ENCODE peak calls at places on chromosomes 6 and 20, in six cellular contexts. J, X, O, P, B and R are unnamed samples.

GRCh38 chr6:138323821-138324220 is 53.9 kb upstream of the SMIM28 start:
- DNase-seq in J (no peak), P (no peak), B (no peak), O (no peak), X (no peak), R (no peak)

GRCh38 chr6:33789550-33789895 is 593 bp upstream of the LEMD2 start:
- DNase-seq in O (no peak), B (no peak), J (no peak), P (no peak), X (no peak), R (no peak)

GRCh38 chr6:139983555-139984276 is 609.3 kb upstream of the CITED2 start:
- DNase-seq in X (no peak), J (no peak), O (no peak), P (no peak), B (no peak), R (no peak)

GRCh38 chr6:138800377-138801150 is 4.7 kb downstream of the ECT2L start:
- DNase-seq in B (no peak), O (no peak), J (no peak), P (no peak), X (no peak), R (peak)

GRCh38 chr6:88650029-88650619 is 313.3 kb downstream of the RNGTT start:
- DNase-seq in B (peak), X (no peak), J (no peak), O (no peak), P (no peak), R (no peak)

GRCh38 chr20:3648941-3649340 is 14.3 kb downstream of the GFRA4 start:
- DNase-seq in O (no peak), P (no peak), X (no peak), J (no peak), B (no peak), R (no peak)

GRCh38 chr6:33392168-33392947 is 735 bp downstream of the KIFC1 start:
- DNase-seq in P (no peak), X (no peak), O (no peak), B (no peak), J (no peak), R (no peak)

GRCh38 chr6:118719351-118720124 is 68.1 kb upstream of the CEP85L start:
- DNase-seq in B (no peak), O (no peak), X (no peak), P (no peak), J (no peak), R (no peak)

GRCh38 chr20:60143450-60143849 is 185.2 kb downstream of the CDH26 start:
- DNase-seq in P (no peak), B (no peak), X (no peak), O (no peak), J (no peak), R (no peak)

GRCh38 chr20:62662422-62662821 is 20.1 kb downstream of the SLCO4A1 start:
- DNase-seq in O (no peak), B (no peak), P (no peak), J (no peak), X (no peak), R (no peak)

GRCh38 chr6:34346175-34347119 is 46.0 kb downstream of the NUDT3 start:
- DNase-seq in O (no peak), P (no peak), X (no peak), B (peak), J (no peak), R (no peak)

GRCh38 chr6:37988131-37988530 is 168.6 kb downstream of the ZFAND3 start:
- DNase-seq in J (no peak), B (no peak), X (no peak), O (no peak), P (no peak), R (no peak)

GRCh38 chr6:30564114-30564513 is 7.0 kb downstream of the PRR3 start:
- DNase-seq in J (no peak), O (no peak), X (no peak), P (no peak), B (no peak), R (no peak)

GRCh38 chr6:81656231-81656630 is 96.2 kb downstream of the TENT5A start:
- DNase-seq in X (no peak), J (no peak), O (no peak), P (no peak), B (no peak), R (no peak)

GRCh38 chr6:105174512-105174911 is 5.3 kb downstream of the POPDC3 start:
- DNase-seq in J (no peak), X (no peak), P (no peak), O (no peak), B (no peak), R (no peak)

GRCh38 chr20:60467078-60467477 is 508.9 kb downstream of the CDH26 start:
- DNase-seq in X (no peak), P (no peak), J (no peak), B (no peak), O (no peak), R (peak)